ENCODE peak calls at places on chromosomes 16 and 17, in seven cellular contexts. A, N, B, G, D, X and W are unnamed samples.

GRCh38 chr17:78322327-78322857 is 37.5 kb downstream of the SOCS3 start:
- DNase-seq in A (no peak), N (no peak), B (no peak), G (no peak), D (no peak), X (no peak), W (no peak)

GRCh38 chr16:68728558-68728957 is 8.5 kb upstream of the CDH1 start:
- DNase-seq in A (no peak), N (no peak), B (no peak), G (no peak), D (no peak), X (no peak), W (no peak)

GRCh38 chr17:29155235-29155965 is 24.8 kb downstream of the MYO18A start:
- DNase-seq in A (no peak), N (peak; percentile 51), B (peak; percentile 57), G (peak; percentile 43), D (peak; percentile 55), X (no peak), W (peak; percentile 75)

GRCh38 chr16:57284206-57284951 is at the start of gene PLLP:
- DNase-seq in A (peak; percentile 69), N (peak; percentile 67), B (no peak), G (peak; percentile 38), D (peak; percentile 57), X (no peak), W (peak; percentile 51)

GRCh38 chr17:48791128-48792032 is 25.6 kb downstream of the TTLL6 start:
- DNase-seq in A (peak; percentile 90), N (peak; percentile 7), B (no peak), G (peak; percentile 4), D (peak; percentile 62), X (peak; percentile 68), W (peak; percentile 43)

GRCh38 chr16:85123891-85124635 is 11.8 kb upstream of the CIBAR2 start:
- DNase-seq in A (peak; percentile 40), N (peak; percentile 76), B (no peak), G (no peak), D (peak; percentile 58), X (no peak), W (no peak)

GRCh38 chr17:3891626-3892094 is 1.2 kb downstream of the CAMKK1 start:
- DNase-seq in A (no peak), N (no peak), B (no peak), G (no peak), D (no peak), X (no peak), W (no peak)

GRCh38 chr16:48942996-48943395 is 333.0 kb upstream of the N4BP1 start:
- DNase-seq in A (no peak), N (no peak), B (no peak), G (no peak), D (no peak), X (no peak), W (no peak)

GRCh38 chr17:2853111-2853721 is 57.0 kb downstream of the RAP1GAP2 start:
- DNase-seq in A (peak; percentile 72), N (no peak), B (peak; percentile 53), G (peak; percentile 42), D (peak; percentile 17), X (no peak), W (peak; percentile 26)

GRCh38 chr17:55416000-55416399 is 5.6 kb downstream of the MMD start:
- DNase-seq in A (no peak), N (no peak), B (no peak), G (no peak), D (no peak), X (no peak), W (no peak)

GRCh38 chr17:58329035-58329807 is 626 bp upstream of the TSPOAP1 start:
- DNase-seq in A (peak; percentile 46), N (peak; percentile 50), B (peak; percentile 78), G (peak; percentile 75), D (no peak), X (no peak), W (peak; percentile 91)

GRCh38 chr17:73465851-73466250 is 154.1 kb upstream of the CDC42EP4 start:
- DNase-seq in A (no peak), N (no peak), B (no peak), G (no peak), D (no peak), X (no peak), W (no peak)